ENCODE peak calls at places on chromosomes 6 and 20, in six cellular contexts. H is WTC11, U is astrocyte of the spinal cord, P is neural progenitor cell, T is heart left ventricle, O is mucosa of descending colon. L is an unnamed sample.

GRCh38 chr6:169975701-169976100 is 224.3 kb downstream of the ERMARD start:
- DNase-seq in P (no peak), U (no peak), H (no peak), O (no peak), T (peak; percentile 0), L (no peak)

GRCh38 chr6:165744515-165745228 is 81.6 kb upstream of the PDE10A start:
- DNase-seq in H (no peak), T (no peak), P (no peak), O (no peak), U (peak; percentile 28), L (no peak)

GRCh38 chr20:33276303-33277113 is 6.5 kb upstream of the BPIFB1 start:
- DNase-seq in P (no peak), U (no peak), T (no peak), H (no peak), O (no peak), L (no peak)

GRCh38 chr6:35146453-35146852 is 5.3 kb upstream of the TCP11 start:
- DNase-seq in U (peak; percentile 64), T (peak; percentile 49), P (peak; percentile 71), O (no peak), H (peak; percentile 56), L (peak; percentile 47)

GRCh38 chr20:57968111-57968510 is 258.3 kb upstream of the PMEPA1 start:
- DNase-seq in H (no peak), O (no peak), U (no peak), T (no peak), P (no peak), L (no peak)

GRCh38 chr6:34132486-34133185 is 13.3 kb downstream of the GRM4 start:
- DNase-seq in O (no peak), T (no peak), P (peak; percentile 90), U (peak; percentile 32), H (peak; percentile 89), L (peak; percentile 92)

GRCh38 chr20:4666001-4666470 is 55.7 kb upstream of the PRND start:
- DNase-seq in U (peak; percentile 45), T (no peak), O (no peak), H (no peak), P (no peak), L (no peak)

GRCh38 chr6:89035252-89036106 is 45.1 kb upstream of the PNRC1 start:
- DNase-seq in H (no peak), T (peak; percentile 95), U (peak; percentile 91), P (no peak), O (peak; percentile 86), L (no peak)

GRCh38 chr6:122033564-122034181 is 365.8 kb upstream of the HSF2 start:
- DNase-seq in U (peak; percentile 77), H (no peak), T (no peak), P (peak; percentile 82), O (no peak), L (peak; percentile 11)

GRCh38 chr20:44187054-44187762 is at the start of gene JPH2:
- DNase-seq in U (peak; percentile 54), H (peak; percentile 74), P (peak; percentile 59), O (no peak), T (peak; percentile 88), L (peak; percentile 67)

GRCh38 chr6:53309059-53309896 is 39.5 kb downstream of the ELOVL5 start:
- DNase-seq in O (no peak), T (no peak), H (no peak), P (no peak), U (no peak), L (no peak)

GRCh38 chr6:25781134-25781533 is 26.6 kb downstream of the SLC17A4 start:
- DNase-seq in H (no peak), O (no peak), P (no peak), T (no peak), U (no peak), L (no peak)

GRCh38 chr20:55095745-55096450 is 620.5 kb downstream of the DOK5 start:
- DNase-seq in H (no peak), U (no peak), O (no peak), T (no peak), P (no peak), L (no peak)

GRCh38 chr6:99613705-99614429 is 7.2 kb downstream of the PRDM13 start:
- DNase-seq in U (no peak), O (peak; percentile 48), T (no peak), H (peak; percentile 38), P (peak; percentile 75), L (peak; percentile 52)

GRCh38 chr6:99611148-99611547 is 4.5 kb downstream of the PRDM13 start:
- DNase-seq in T (no peak), H (no peak), U (no peak), O (no peak), P (peak; percentile 13), L (no peak)

GRCh38 chr6:99614430-99615161 is 8.0 kb downstream of the PRDM13 start:
- DNase-seq in P (peak; percentile 76), T (no peak), O (peak; percentile 29), U (no peak), H (peak; percentile 68), L (peak; percentile 58)

GRCh38 chr6:99612551-99613397 is 6.1 kb downstream of the PRDM13 start:
- DNase-seq in H (no peak), T (no peak), O (peak; percentile 35), P (peak; percentile 51), U (no peak), L (no peak)

DNA sequence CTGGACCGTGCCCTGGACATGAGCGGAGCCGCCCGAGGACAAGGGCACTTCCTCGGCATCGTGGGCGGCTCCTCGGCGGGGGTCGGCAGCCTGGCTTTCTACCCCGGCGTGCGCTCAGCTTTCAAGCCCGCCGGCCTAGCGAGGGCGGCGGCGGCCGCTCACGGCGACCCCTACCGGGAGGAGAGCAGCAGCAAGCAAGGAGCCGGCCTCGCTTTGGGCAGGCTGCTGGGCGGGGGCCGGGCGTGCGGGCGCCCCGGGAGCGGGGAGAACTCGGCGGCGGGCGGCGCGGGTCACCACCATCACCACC is 6.7 kb downstream of the PRDM13 start:
- DNase-seq in T (no peak), U (no peak), O (peak; percentile 56), H (peak; percentile 79), P (peak; percentile 89), L (peak; percentile 79)
- TF ChIP-seq CTCF in T (peak; percentile 34), U (peak; percentile 36), O (peak; percentile 27), H (no peak), P (peak; percentile 67), L (peak; percentile 38)

GRCh38 chr20:48829940-48830339 is 2.1 kb upstream of the PREX1 start:
- DNase-seq in P (no peak), U (no peak), H (no peak), O (no peak), T (no peak), L (no peak)

GRCh38 chr20:48826883-48827771 is 672 bp downstream of the PREX1 start:
- DNase-seq in T (no peak), O (peak; percentile 65), P (peak; percentile 79), U (peak; percentile 38), H (peak; percentile 52), L (peak; percentile 61)

GRCh38 chr20:48826064-48826463 is 1.7 kb downstream of the PREX1 start:
- DNase-seq in U (no peak), T (no peak), P (peak; percentile 89), O (no peak), H (peak; percentile 54), L (no peak)

GRCh38 chr20:48828734-48829460 is 1.1 kb upstream of the PREX1 start:
- DNase-seq in H (no peak), O (no peak), T (no peak), P (no peak), U (no peak), L (no peak)

GRCh38 chr20:48827880-48828733 is at the start of gene PREX1:
- DNase-seq in P (peak; percentile 91), O (peak; percentile 88), T (peak; percentile 81), H (peak; percentile 81), U (peak; percentile 84), L (peak; percentile 87)
- TF ChIP-seq CTCF in P (no peak), O (no peak), T (no peak), H (no peak), U (no peak), L (no peak)

GRCh38 chr20:17622086-17622850 is 52.4 kb downstream of the DSTN start:
- DNase-seq in P (no peak), H (peak; percentile 3), O (no peak), U (no peak), T (no peak), L (peak; percentile 1)

GRCh38 chr20:17622851-17623508 is 53.1 kb downstream of the DSTN start:
- DNase-seq in P (no peak), H (peak; percentile 3), O (no peak), U (no peak), T (no peak), L (no peak)

GRCh38 chr20:17624551-17625245 is 54.8 kb downstream of the DSTN start:
- DNase-seq in T (peak; percentile 27), H (peak; percentile 5), U (no peak), P (no peak), O (peak; percentile 42), L (no peak)

GRCh38 chr20:17625246-17626051 is 55.6 kb downstream of the DSTN start:
- DNase-seq in H (no peak), P (no peak), U (no peak), O (peak; percentile 52), T (no peak), L (no peak)

GRCh38 chr20:17624070-17624469 is 54.2 kb downstream of the DSTN start:
- DNase-seq in O (no peak), T (no peak), H (peak; percentile 5), P (no peak), U (no peak), L (no peak)
- TF ChIP-seq CTCF in O (no peak), T (no peak), H (no peak), P (no peak), U (no peak), L (no peak)

DNA sequence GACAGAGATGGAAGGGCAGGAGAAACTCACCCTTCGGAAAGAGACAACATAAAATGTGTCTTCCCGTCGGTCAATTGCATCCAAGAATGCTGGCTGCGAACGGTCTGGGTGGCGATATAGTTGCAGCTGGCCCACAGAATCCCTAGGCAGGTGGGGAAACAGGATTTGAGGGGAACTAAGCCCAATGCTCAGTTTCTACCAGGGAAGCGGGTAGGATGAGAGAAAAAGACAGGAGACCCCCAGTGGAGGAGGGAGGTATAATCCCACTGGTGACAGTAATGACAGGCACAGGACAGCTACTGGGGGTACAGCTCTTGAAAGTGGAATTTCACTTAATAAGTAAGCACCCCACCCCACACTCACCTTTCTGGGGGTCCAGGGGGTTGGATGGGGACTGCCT is 7.5 kb upstream of the TNXB start:
- DNase-seq in U (no peak), P (peak; percentile 54), O (no peak), T (no peak), H (no peak), L (no peak)
- TF ChIP-seq CTCF in U (peak; percentile 57), P (peak; percentile 58), O (no peak), T (peak; percentile 17), H (peak; percentile 47), L (peak; percentile 47)